ENCODE peak calls at places on chromosomes 13 and 19, in five cellular contexts. X, Q, P, G and F are unnamed samples. For H3K27me3, the result is how much of the 10 kb centered on the place peaks cover.

GRCh38 chr13:57136093-57136492 is 4.6 kb upstream of the PRR20A start:
- DNase-seq in X (no peak), Q (no peak), P (no peak), G (no peak), F (no peak)

GRCh38 chr13:25865391-25865790 is 186.4 kb downstream of the SHISA2 start:
- DNase-seq in X (no peak), Q (no peak), P (no peak), G (no peak), F (no peak)

GRCh38 chr13:103540394-103540793 is 474.2 kb upstream of the SLC10A2 start:
- DNase-seq in X (no peak), Q (no peak), P (no peak), G (no peak), F (no peak)

GRCh38 chr13:39273953-39274352 is 235.7 kb downstream of the NHLRC3 start:
- DNase-seq in X (peak), Q (no peak), P (no peak), G (no peak), F (peak)

GRCh38 chr19:7188682-7189629 is 105.3 kb downstream of the INSR start:
- DNase-seq in X (no peak), Q (no peak), P (no peak), G (no peak), F (no peak)

GRCh38 chr19:13681509-13681908 is 82.8 kb upstream of the MRI1 start:
- DNase-seq in X (no peak), Q (no peak), P (no peak), G (no peak), F (no peak)

GRCh38 chr19:7819337-7819736 is 10.7 kb upstream of the EVI5L start:
- DNase-seq in X (no peak), Q (no peak), P (no peak), G (no peak), F (no peak)

GRCh38 chr19:30719991-30720329 is 347.8 kb downstream of the ZNF536 start:
- DNase-seq in X (no peak), Q (no peak), P (no peak), G (no peak), F (no peak)

GRCh38 chr13:98254541-98254940 is 77.5 kb upstream of the RNF113B start:
- DNase-seq in X (no peak), Q (no peak), P (peak), G (no peak), F (no peak)

GRCh38 chr13:85659493-85659892 is 139.7 kb downstream of the SLITRK6 start:
- DNase-seq in X (no peak), Q (no peak), P (peak), G (no peak), F (no peak)

GRCh38 chr19:17088552-17088951 is 13.0 kb downstream of the MYO9B start:
- DNase-seq in X (no peak), Q (no peak), P (no peak), G (no peak), F (no peak)
- H3K27me3 ChIP-seq in X (under half), Q (under half), P (under half), G (under half), F (under half)

GRCh38 chr19:17532557-17532956 is 21.1 kb downstream of the PGLS start:
- DNase-seq in X (no peak), Q (no peak), P (no peak), G (no peak), F (no peak)
- H3K27me3 ChIP-seq in X (under half), Q (under half), P (under half), G (under half), F (under half)

GRCh38 chr19:50820086-50820485 is 3.5 kb downstream of the KLK1 start:
- DNase-seq in X (no peak), Q (no peak), P (no peak), G (no peak), F (no peak)
- H3K27me3 ChIP-seq in X (half or more), Q (under half), P (under half), G (half or more), F (under half)

GRCh38 chr13:106635616-106636015 is 67.7 kb upstream of the ARGLU1 start:
- DNase-seq in X (no peak), Q (no peak), P (no peak), G (no peak), F (no peak)

GRCh38 chr13:106636492-106636891 is 68.6 kb upstream of the ARGLU1 start:
- DNase-seq in X (no peak), Q (no peak), P (no peak), G (no peak), F (no peak)

GRCh38 chr13:106637519-106637918 is 69.6 kb upstream of the ARGLU1 start:
- DNase-seq in X (no peak), Q (no peak), P (no peak), G (no peak), F (no peak)

DNA sequence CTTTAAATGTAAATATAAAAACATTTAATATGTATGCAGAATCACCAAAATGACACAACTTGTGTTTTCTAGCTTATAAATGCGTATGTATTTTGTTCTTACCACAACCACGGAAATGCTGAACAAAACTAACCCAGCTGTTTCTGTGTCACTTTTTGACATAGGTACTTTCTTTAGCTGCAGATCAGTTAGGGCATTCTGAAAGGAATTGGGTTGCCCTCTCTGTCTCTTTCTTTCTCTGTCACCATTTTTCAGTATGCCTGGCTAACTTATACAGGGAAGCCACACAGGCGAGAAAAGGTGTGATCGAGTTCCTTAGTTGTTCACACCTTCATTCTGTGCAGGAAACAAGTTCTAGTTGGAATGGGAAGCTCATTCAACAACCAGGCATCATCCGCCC is 72.6 kb upstream of the ARGLU1 start:
- DNase-seq in X (no peak), Q (no peak), P (no peak), G (no peak), F (no peak)
- H3K27me3 ChIP-seq in X (under half), Q (under half), P (under half), G (under half), F (under half)

DNA sequence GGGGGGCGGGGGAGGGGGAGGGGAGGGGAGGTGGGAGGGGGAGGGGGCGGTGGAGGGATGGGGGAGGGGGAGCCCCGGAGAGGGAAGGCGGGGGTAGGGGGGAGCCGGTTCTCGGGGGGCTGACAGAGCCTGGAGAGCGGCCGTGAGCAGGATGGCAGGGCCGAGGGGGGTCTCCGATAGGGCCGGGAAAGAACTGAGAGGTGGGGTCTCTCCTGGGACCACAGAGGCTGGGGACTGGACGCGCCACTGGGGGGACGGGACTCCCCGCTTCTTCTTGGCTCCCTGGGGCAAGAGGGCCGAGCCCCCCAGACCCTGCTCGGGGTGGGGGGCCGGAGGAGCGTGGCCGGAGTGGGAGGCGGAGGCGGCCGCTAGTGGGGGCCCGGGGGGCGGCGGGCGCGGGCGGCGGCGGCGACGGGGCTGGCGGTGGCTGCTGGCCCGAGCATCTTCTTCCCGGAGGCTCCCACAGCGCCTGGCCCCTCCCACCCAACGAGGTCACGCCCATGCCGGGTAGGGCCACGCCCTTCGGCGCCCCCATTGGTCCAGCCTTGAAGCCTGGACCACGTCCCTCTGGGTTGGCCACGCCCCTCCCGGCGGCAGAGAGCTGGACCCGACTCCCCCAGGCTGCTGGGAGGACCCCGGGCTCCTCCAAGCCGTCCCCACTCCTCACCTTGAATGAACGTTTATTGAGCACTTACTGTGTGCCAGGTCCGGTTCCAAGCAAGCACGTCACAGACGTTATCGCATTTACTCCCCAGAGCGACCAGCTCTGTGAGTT is at the start of gene NOVA2:
- DNase-seq in X (peak), Q (peak), P (no peak), G (peak), F (peak)
- H3K27me3 ChIP-seq in X (under half), Q (under half), P (under half), G (under half), F (under half)

GRCh38 chr13:32947886-32948285 is 68.3 kb upstream of the KL start:
- DNase-seq in X (no peak), Q (no peak), P (no peak), G (no peak), F (no peak)

GRCh38 chr13:32955881-32956594 is 60.2 kb upstream of the KL start:
- DNase-seq in X (no peak), Q (no peak), P (no peak), G (no peak), F (no peak)

GRCh38 chr13:32956595-32956933 is 59.7 kb upstream of the KL start:
- DNase-seq in X (no peak), Q (no peak), P (no peak), G (no peak), F (no peak)

GRCh38 chr13:32947411-32947810 is 68.8 kb upstream of the KL start:
- DNase-seq in X (no peak), Q (no peak), P (no peak), G (no peak), F (no peak)

DNA sequence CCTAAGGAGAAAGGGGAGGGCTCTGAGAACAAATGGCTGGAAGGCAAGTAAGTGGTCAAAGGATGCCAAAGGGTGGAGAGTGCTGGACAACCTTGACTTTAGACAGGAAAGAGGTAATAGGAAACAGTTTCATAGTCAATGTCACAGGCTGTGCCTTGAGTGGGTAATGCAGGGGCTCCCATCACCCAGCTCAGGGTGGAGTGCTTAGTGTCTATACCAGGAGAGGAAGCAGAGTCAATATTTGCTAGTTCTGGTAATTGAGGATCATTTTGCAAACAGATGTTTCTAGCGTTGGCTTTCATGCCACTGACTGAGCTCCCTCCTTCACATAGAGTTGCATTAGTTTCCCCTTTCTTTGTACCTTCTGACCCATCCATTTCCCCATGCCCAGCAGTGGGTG is 64.6 kb upstream of the KL start:
- DNase-seq in X (no peak), Q (no peak), P (no peak), G (no peak), F (no peak)
- H3K27me3 ChIP-seq in X (under half), Q (under half), P (under half), G (under half), F (under half)

GRCh38 chr19:39599116-39599515 is 3.2 kb upstream of the LGALS13 start:
- DNase-seq in X (peak), Q (no peak), P (no peak), G (no peak), F (peak)
- H3K27me3 ChIP-seq in X (under half), Q (under half), P (under half), G (under half), F (under half)

GRCh38 chr19:1764293-1764683 is 11.0 kb downstream of the ONECUT3 start:
- DNase-seq in X (no peak), Q (no peak), P (no peak), G (no peak), F (peak)
- H3K27me3 ChIP-seq in X (half or more), Q (under half), P (half or more), G (half or more), F (half or more)

GRCh38 chr13:111406636-111407035 is 86.2 kb downstream of the TEX29 start:
- DNase-seq in X (no peak), Q (no peak), P (no peak), G (no peak), F (no peak)
- H3K27me3 ChIP-seq in X (under half), Q (under half), P (under half), G (under half), F (under half)

GRCh38 chr19:35354898-35355297 is 3.4 kb upstream of the FFAR3 start:
- DNase-seq in X (no peak), Q (no peak), P (no peak), G (no peak), F (peak)

GRCh38 chr19:35352177-35352447 is 4.4 kb downstream of the FFAR1 start:
- DNase-seq in X (no peak), Q (no peak), P (no peak), G (no peak), F (no peak)

GRCh38 chr19:35351441-35352176 is 3.9 kb downstream of the FFAR1 start:
- DNase-seq in X (no peak), Q (no peak), P (no peak), G (no peak), F (no peak)

GRCh38 chr19:35352448-35353304 is 5.0 kb downstream of the FFAR1 start:
- DNase-seq in X (peak), Q (peak), P (peak), G (peak), F (peak)

DNA sequence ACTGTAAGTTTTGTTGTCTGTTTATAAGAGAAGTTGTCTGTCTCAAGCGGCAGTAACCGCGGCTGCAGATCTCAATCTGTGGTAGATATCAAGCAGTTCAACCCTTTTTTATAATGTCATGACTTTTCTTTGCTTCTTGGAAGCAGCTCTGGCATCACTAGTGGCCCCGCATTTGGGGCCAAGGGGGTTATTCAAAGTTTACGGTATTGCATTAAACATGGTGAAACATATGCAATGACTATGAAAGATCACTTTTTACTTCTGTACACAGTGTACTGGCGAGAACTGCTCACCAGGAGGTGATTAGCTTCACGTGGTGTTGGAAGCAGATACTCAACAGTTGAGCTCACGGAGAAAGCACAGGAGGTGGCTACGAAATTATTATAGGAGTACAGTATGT is 4.6 kb upstream of the FFAR3 start:
- DNase-seq in X (no peak), Q (no peak), P (no peak), G (no peak), F (no peak)
- H3K27me3 ChIP-seq in X (under half), Q (under half), P (under half), G (under half), F (under half)